ENCODE peak calls at places on chromosomes 1 and 21, in four cellular contexts. X is A549; B is CD8-positive, alpha-beta T cell; Q is foreskin fibroblast. J is an unnamed sample.
A peak's percentile ranks its signal among the peaks of the same experiment; 100 is the strongest.

GRCh38 chr1:110433803-110434202 is 17.1 kb upstream of the PROK1 start:
- DNase-seq in Q (peak; percentile 46), B (no peak), X (peak; percentile 54), J (no peak)

GRCh38 chr1:24154215-24154614 is 11.3 kb upstream of the IL22RA1 start:
- DNase-seq in B (no peak), Q (no peak), X (no peak), J (no peak)

GRCh38 chr1:87826639-87827345 is 498.1 kb downstream of the LMO4 start:
- DNase-seq in X (peak; percentile 4), B (no peak), Q (peak; percentile 92), J (peak; percentile 53)

GRCh38 chr1:178942285-178943218 is 71.7 kb upstream of the ANGPTL1 start:
- DNase-seq in Q (no peak), X (no peak), B (no peak), J (no peak)

GRCh38 chr1:34711469-34711868 is 43.4 kb upstream of the GJB5 start:
- DNase-seq in X (peak; percentile 3), B (no peak), Q (no peak), J (no peak)

GRCh38 chr1:163069142-163069541 is at the start of gene RGS4:
- DNase-seq in Q (peak; percentile 98), X (peak; percentile 29), B (no peak), J (no peak)

GRCh38 chr1:240258910-240259309 is 167.2 kb downstream of the FMN2 start:
- DNase-seq in B (no peak), Q (peak; percentile 97), X (no peak), J (no peak)

GRCh38 chr1:92476071-92476607 is 10.6 kb downstream of the GFI1 start:
- DNase-seq in Q (no peak), B (peak; percentile 15), X (no peak), J (no peak)

GRCh38 chr1:172451002-172451443 is 7.2 kb upstream of the PIGC start:
- DNase-seq in X (peak; percentile 28), B (no peak), Q (peak; percentile 39), J (no peak)

GRCh38 chr1:79044974-79045650 is 38.6 kb upstream of the ADGRL4 start:
- DNase-seq in B (no peak), Q (no peak), X (no peak), J (no peak)

GRCh38 chr1:152502496-152503180 is 8.0 kb upstream of the LCE5A start:
- DNase-seq in Q (no peak), X (peak; percentile 84), B (no peak), J (no peak)

GRCh38 chr1:172041689-172042088 is 200.4 kb downstream of the DNM3 start:
- DNase-seq in B (no peak), X (peak; percentile 25), Q (peak; percentile 55), J (no peak)

GRCh38 chr1:236091933-236092318 is 27.0 kb upstream of the NID1 start:
- DNase-seq in B (no peak), Q (no peak), X (no peak), J (no peak)

GRCh38 chr1:235358899-235359298 is 8.3 kb upstream of the TBCE start:
- DNase-seq in Q (no peak), X (no peak), B (no peak), J (no peak)

GRCh38 chr1:159177273-159177907 is 6.0 kb downstream of the CADM3 start:
- DNase-seq in X (peak; percentile 60), B (no peak), Q (peak; percentile 70), J (no peak)

GRCh38 chr1:53135735-53136114 is 6.7 kb downstream of the SLC1A7 start:
- DNase-seq in Q (peak; percentile 92), B (no peak), X (peak; percentile 28), J (no peak)

GRCh38 chr1:16413191-16413590 is 24.0 kb downstream of the SPATA21 start:
- DNase-seq in X (no peak), B (no peak), Q (no peak), J (no peak)

GRCh38 chr1:201505505-201505893 is 1.4 kb downstream of the CSRP1 start:
- DNase-seq in B (no peak), X (peak; percentile 60), Q (peak; percentile 46), J (no peak)
- H3K4me3 ChIP-seq in B (peak overlapping the region; percentile 94), X (peak overlapping the region; percentile 66), Q (peak overlapping the region; percentile 61), J (peak overlapping the region; percentile 89)

DNA sequence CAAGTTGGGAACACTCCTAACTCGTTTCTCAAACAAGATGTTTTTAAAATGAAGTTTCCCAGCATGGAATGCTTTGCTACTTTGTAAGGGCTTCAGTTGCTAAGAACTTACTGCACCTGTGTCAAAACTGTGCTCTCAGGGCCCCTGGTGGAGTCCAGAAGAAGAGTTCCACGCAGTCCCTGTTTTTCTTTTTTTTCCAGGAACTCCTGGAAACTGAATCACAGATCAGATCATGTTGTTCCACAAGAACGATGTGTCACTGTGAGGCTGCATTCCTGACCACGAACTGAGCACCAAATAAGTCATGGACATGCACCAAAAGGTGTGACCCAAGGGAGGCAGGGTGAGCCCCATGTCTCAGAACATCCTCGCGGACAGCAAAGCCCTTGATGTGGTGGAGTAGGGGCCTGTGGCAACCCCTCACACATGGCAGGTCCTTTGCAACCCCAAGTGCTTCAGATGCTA is 257.2 kb downstream of the KCNJ6 start:
- DNase-seq in Q (peak; percentile 89), X (peak; percentile 79), B (no peak), J (no peak)
- TF ChIP-seq CTCF in Q (peak; percentile 41), X (no peak), B (no peak), J (no peak)

GRCh38 chr1:169488157-169488556 is 2.4 kb upstream of the SLC19A2 start:
- DNase-seq in Q (no peak), X (no peak), B (no peak), J (no peak)

GRCh38 chr1:169486281-169486904 is 649 bp upstream of the SLC19A2 start:
- DNase-seq in Q (peak; percentile 77), X (no peak), B (no peak), J (no peak)

GRCh38 chr1:169487561-169487960 is 1.8 kb upstream of the SLC19A2 start:
- DNase-seq in X (no peak), Q (no peak), B (no peak), J (no peak)

GRCh38 chr1:169485427-169486280 is at the start of gene SLC19A2:
- DNase-seq in X (peak; percentile 99), B (peak; percentile 91), Q (peak; percentile 100), J (peak; percentile 95)

GRCh38 chr1:169487153-169487552 is 1.4 kb upstream of the SLC19A2 start:
- DNase-seq in B (no peak), X (no peak), Q (no peak), J (no peak)
- H3K4me3 ChIP-seq in B (no peak overlapping the region), X (no peak overlapping the region), Q (no peak overlapping the region), J (no peak overlapping the region)

GRCh38 chr1:71343686-71344416 is 263.0 kb upstream of the ZRANB2 start:
- DNase-seq in Q (no peak), B (no peak), X (no peak), J (no peak)
- TF ChIP-seq CTCF in Q (no peak), B (no peak), X (no peak), J (no peak)

GRCh38 chr1:227654431-227654830 is 80.7 kb downstream of the JMJD4 start:
- DNase-seq in B (no peak), X (no peak), Q (no peak), J (no peak)

GRCh38 chr1:227654858-227655752 is 80.0 kb downstream of the JMJD4 start:
- DNase-seq in X (no peak), Q (no peak), B (no peak), J (no peak)
- H3K4me3 ChIP-seq in X (no peak overlapping the region), Q (no peak overlapping the region), B (no peak overlapping the region), J (no peak overlapping the region)